ENCODE peak calls at places on chromosomes 16 and 17, in six cellular contexts. Y, G, Z, Q, C and E are unnamed samples.

GRCh38 chr16:85898521-85899442 is at the start of gene IRF8:
- DNase-seq in G (peak), C (peak), Y (peak), Q (peak), Z (peak), E (peak)

GRCh38 chr16:50386139-50386538 is 17.4 kb upstream of the BRD7 start:
- DNase-seq in Y (no peak), C (no peak), G (no peak), Q (no peak), Z (no peak), E (no peak)

GRCh38 chr16:77443834-77444460 is 9.1 kb upstream of the ADAMTS18 start:
- DNase-seq in Q (no peak), Z (no peak), G (no peak), Y (no peak), C (peak), E (no peak)

GRCh38 chr17:14352139-14352538 is 51.3 kb downstream of the HS3ST3B1 start:
- DNase-seq in Y (no peak), Q (no peak), Z (no peak), C (no peak), G (peak), E (no peak)

GRCh38 chr17:16419074-16419928 is 3.9 kb downstream of the TRPV2 start:
- DNase-seq in Z (no peak), Q (peak), G (peak), Y (no peak), C (no peak), E (no peak)

GRCh38 chr16:86563489-86564345 is 2.9 kb upstream of the FOXC2 start:
- DNase-seq in Z (peak), C (peak), G (peak), Y (peak), Q (peak), E (peak)

GRCh38 chr17:21457051-21458026 is 81.2 kb downstream of the KCNJ12 start:
- DNase-seq in G (peak), Y (peak), Z (peak), Q (peak), C (peak), E (peak)

GRCh38 chr16:1960665-1961630 is 1.6 kb downstream of the NDUFB10 start:
- DNase-seq in Q (no peak), Z (no peak), Y (no peak), C (no peak), G (peak), E (no peak)

GRCh38 chr16:50202926-50203624 is 50.0 kb downstream of the TENT4B start:
- DNase-seq in Y (no peak), Z (no peak), C (no peak), Q (no peak), G (no peak), E (no peak)

GRCh38 chr16:65306722-65307121 is 184.9 kb upstream of the CDH11 start:
- DNase-seq in Z (no peak), G (no peak), Q (no peak), C (no peak), Y (no peak), E (no peak)

GRCh38 chr16:1470543-1471251 is 4.1 kb downstream of the CLCN7 start:
- DNase-seq in Q (no peak), Y (no peak), G (no peak), Z (no peak), C (no peak), E (no peak)

GRCh38 chr17:76469991-76470739 is 2.8 kb downstream of the AANAT start:
- DNase-seq in Q (no peak), Y (no peak), Z (no peak), C (no peak), G (no peak), E (no peak)

GRCh38 chr16:83453977-83454376 is 353.8 kb upstream of the HSBP1 start:
- DNase-seq in G (no peak), Y (no peak), Z (no peak), C (no peak), Q (no peak), E (no peak)

GRCh38 chr17:75587718-75588545 is at the start of gene MYO15B:
- DNase-seq in Q (peak), C (peak), Y (peak), G (peak), Z (peak), E (peak)

GRCh38 chr17:65013613-65014391 is 42.7 kb downstream of the GNA13 start:
- DNase-seq in C (no peak), Z (no peak), Y (no peak), Q (peak), G (no peak), E (no peak)

GRCh38 chr17:38724337-38724988 is 5.7 kb upstream of the CISD3 start:
- DNase-seq in C (peak), G (no peak), Y (no peak), Z (peak), Q (no peak), E (no peak)

GRCh38 chr16:79561729-79562128 is 38.8 kb downstream of the MAF start:
- DNase-seq in Y (no peak), Q (no peak), C (no peak), Z (no peak), G (no peak), E (no peak)

GRCh38 chr17:50817142-50817751 is 18.1 kb upstream of the WFIKKN2 start:
- DNase-seq in C (no peak), G (peak), Y (peak), Q (peak), Z (peak), E (peak)